ENCODE peak calls at places on chromosomes 7 and 10, in six cellular contexts. One of them, this sample, is unnamed.

GRCh38 chr10:96586419-96587254 is at the start of gene TM9SF3:
- DNase-seq in posterior vena cava: peak; percentile 98
- DNase-seq in LoVo: peak; percentile 89
- DNase-seq in SW 1271: peak; percentile 44
- DNase-seq in activated effector memory CD4-positive, alpha-beta T cell treated with Interleukin-2 at 50 U/mL for 16 hours: peak; percentile 89
- DNase-seq in M059J: peak; percentile 88
- DNase-seq in this sample: peak; percentile 88

GRCh38 chr7:30648744-30649540 is 33.3 kb downstream of the CRHR2 start:
- DNase-seq in LoVo: no peak
- DNase-seq in posterior vena cava: no peak
- DNase-seq in activated effector memory CD4-positive, alpha-beta T cell treated with Interleukin-2 at 50 U/mL for 16 hours: no peak
- DNase-seq in SW 1271: no peak
- DNase-seq in M059J: no peak
- DNase-seq in this sample: no peak

GRCh38 chr7:36600869-36601530 is 123.3 kb downstream of the AOAH start:
- DNase-seq in SW 1271: no peak
- DNase-seq in activated effector memory CD4-positive, alpha-beta T cell treated with Interleukin-2 at 50 U/mL for 16 hours: no peak
- DNase-seq in LoVo: no peak
- DNase-seq in posterior vena cava: no peak
- DNase-seq in M059J: peak; percentile 85
- DNase-seq in this sample: peak; percentile 54

GRCh38 chr10:110643670-110644597 is at the start of gene RBM20:
- DNase-seq in M059J: peak; percentile 31
- DNase-seq in activated effector memory CD4-positive, alpha-beta T cell treated with Interleukin-2 at 50 U/mL for 16 hours: no peak
- DNase-seq in LoVo: no peak
- DNase-seq in posterior vena cava: no peak
- DNase-seq in SW 1271: no peak
- DNase-seq in this sample: peak; percentile 23

GRCh38 chr7:38541440-38541839 is 89.7 kb downstream of the AMPH start:
- DNase-seq in SW 1271: no peak
- DNase-seq in activated effector memory CD4-positive, alpha-beta T cell treated with Interleukin-2 at 50 U/mL for 16 hours: no peak
- DNase-seq in posterior vena cava: no peak
- DNase-seq in LoVo: no peak
- DNase-seq in M059J: no peak
- DNase-seq in this sample: no peak

GRCh38 chr7:131606346-131607290 is 50.2 kb upstream of the PODXL start:
- DNase-seq in LoVo: peak; percentile 24
- DNase-seq in posterior vena cava: no peak
- DNase-seq in SW 1271: no peak
- DNase-seq in M059J: peak; percentile 76
- DNase-seq in activated effector memory CD4-positive, alpha-beta T cell treated with Interleukin-2 at 50 U/mL for 16 hours: no peak
- DNase-seq in this sample: no peak

GRCh38 chr7:24573554-24574338 is 494 bp downstream of the PALS2 start:
- DNase-seq in activated effector memory CD4-positive, alpha-beta T cell treated with Interleukin-2 at 50 U/mL for 16 hours: peak; percentile 7
- DNase-seq in M059J: peak; percentile 69
- DNase-seq in LoVo: peak; percentile 43
- DNase-seq in posterior vena cava: peak; percentile 86
- DNase-seq in SW 1271: peak; percentile 25
- DNase-seq in this sample: peak; percentile 63

GRCh38 chr7:157565201-157565626 is 228.4 kb downstream of the DNAJB6 start:
- DNase-seq in LoVo: no peak
- DNase-seq in SW 1271: no peak
- DNase-seq in activated effector memory CD4-positive, alpha-beta T cell treated with Interleukin-2 at 50 U/mL for 16 hours: no peak
- DNase-seq in M059J: peak; percentile 79
- DNase-seq in posterior vena cava: peak; percentile 64
- DNase-seq in this sample: no peak

GRCh38 chr7:66859794-66860645 is 61.0 kb upstream of the TMEM248 start:
- DNase-seq in LoVo: no peak
- DNase-seq in M059J: peak; percentile 20
- DNase-seq in SW 1271: no peak
- DNase-seq in posterior vena cava: no peak
- DNase-seq in activated effector memory CD4-positive, alpha-beta T cell treated with Interleukin-2 at 50 U/mL for 16 hours: no peak
- DNase-seq in this sample: no peak